ENCODE peak calls at places on chromosomes 11 and 22, in eight cellular contexts. L is progenitor cell of endocrine pancreas, X is HEK293T, B is AG08395, Y is NCI-H345, W is HCEC 1CT, U is GM06990, C is GM12865. N is an unnamed sample.
A peak's percentile ranks its signal among the peaks of the same experiment; 100 is the strongest.

GRCh38 chr11:60774726-60775125 is 10.4 kb upstream of the MS4A10 start:
- DNase-seq in U (no peak), L (no peak), C (no peak), B (no peak), Y (no peak), X (no peak), W (no peak), N (no peak)

GRCh38 chr22:24185001-24185500 is 3.8 kb downstream of the SUSD2 start:
- DNase-seq in U (no peak), X (no peak), W (no peak), B (no peak), L (no peak), Y (no peak), C (no peak), N (no peak)

GRCh38 chr11:119316729-119317591 is at the start of gene MCAM:
- DNase-seq in U (peak; percentile 58), B (peak; percentile 32), C (peak; percentile 52), Y (peak; percentile 46), W (no peak), L (no peak), X (peak; percentile 72), N (no peak)

GRCh38 chr22:24023204-24023789 is 12.2 kb downstream of the CABIN1 start:
- DNase-seq in X (no peak), B (no peak), Y (no peak), W (no peak), L (no peak), C (no peak), U (no peak), N (no peak)

GRCh38 chr11:93622043-93622442 is 39.4 kb upstream of the CEP295 start:
- DNase-seq in X (no peak), L (no peak), Y (no peak), C (peak; percentile 27), B (no peak), U (no peak), W (peak; percentile 17), N (no peak)

GRCh38 chr11:61652135-61652534 is 28.1 kb upstream of the DAGLA start:
- DNase-seq in X (no peak), L (no peak), U (no peak), C (no peak), Y (no peak), B (no peak), W (no peak), N (no peak)

GRCh38 chr11:83363280-83363679 is 77.1 kb upstream of the CCDC90B start:
- DNase-seq in W (no peak), Y (no peak), L (no peak), C (no peak), X (no peak), B (no peak), U (no peak), N (no peak)

GRCh38 chr11:14520902-14521151 is 641 bp upstream of the PSMA1 start:
- DNase-seq in L (no peak), U (no peak), W (no peak), Y (no peak), B (no peak), C (peak; percentile 13), X (no peak), N (no peak)

GRCh38 chr11:2259897-2260451 is 10.4 kb downstream of the ASCL2 start:
- DNase-seq in C (no peak), L (no peak), Y (no peak), X (peak; percentile 3), B (no peak), W (no peak), U (no peak), N (peak; percentile 36)

GRCh38 chr11:6387811-6388599 is 2.3 kb upstream of the SMPD1 start:
- DNase-seq in B (no peak), X (no peak), C (no peak), L (no peak), W (no peak), Y (no peak), U (no peak), N (no peak)

GRCh38 chr11:1650034-1650917 is 20.7 kb downstream of the KRTAP5-5 start:
- DNase-seq in L (no peak), C (no peak), B (no peak), X (no peak), U (no peak), W (no peak), Y (no peak), N (peak; percentile 72)

GRCh38 chr22:28801845-28802594 is 1.7 kb upstream of the XBP1 start:
- DNase-seq in U (no peak), X (no peak), B (no peak), C (peak; percentile 52), L (no peak), Y (no peak), W (no peak), N (no peak)

GRCh38 chr11:65643971-65644370 is 6.1 kb downstream of the SIPA1 start:
- DNase-seq in Y (no peak), X (no peak), C (no peak), W (no peak), U (no peak), B (no peak), L (no peak), N (no peak)

GRCh38 chr11:6705905-6706535 is 22.9 kb upstream of the MRPL17 start:
- DNase-seq in Y (peak; percentile 47), W (peak; percentile 57), X (peak; percentile 58), L (peak; percentile 16), C (peak; percentile 42), U (no peak), B (peak; percentile 72), N (no peak)

GRCh38 chr11:126658306-126659056 is 303.0 kb downstream of the ST3GAL4 start:
- DNase-seq in U (no peak), W (no peak), B (no peak), L (no peak), C (no peak), Y (no peak), X (no peak), N (no peak)

GRCh38 chr11:69227271-69227670 is 66.7 kb upstream of the MYEOV start:
- DNase-seq in W (no peak), Y (no peak), X (no peak), U (no peak), L (no peak), C (no peak), B (no peak), N (peak; percentile 36)

GRCh38 chr11:34644669-34645406 is 23.9 kb downstream of the EHF start:
- DNase-seq in L (no peak), B (peak; percentile 75), Y (no peak), U (no peak), X (no peak), W (peak; percentile 90), C (no peak), N (no peak)

GRCh38 chr22:44889233-44889878 is 120.4 kb downstream of the PHF21B start:
- DNase-seq in C (peak; percentile 11), L (no peak), X (peak; percentile 34), Y (no peak), B (no peak), U (no peak), W (no peak), N (peak; percentile 74)

GRCh38 chr22:24170632-24171031 is 10.7 kb upstream of the SUSD2 start:
- DNase-seq in U (no peak), B (no peak), L (no peak), Y (no peak), C (no peak), X (no peak), W (no peak), N (no peak)

N was measured in cardiac septum.